ENCODE peak calls at places on chromosomes 6 and 20, in ten cellular contexts. C is HCT116, U is IMR-90, X is transverse colon, I is uterus, Z is tibial nerve, W is heart left ventricle, O is GM12878, S is ovary, N is suprapubic skin. H is an unnamed sample. For H3K9me3, the result is how much of the 10 kb centered on the place peaks cover.

GRCh38 chr20:34164569-34164968 is 52.5 kb upstream of the EIF2S2 start:
- DNase-seq in C (no peak), U (no peak), X (no peak), I (no peak), Z (no peak), W (no peak), O (no peak), S (no peak), N (no peak), H (no peak)

GRCh38 chr6:155311076-155311475 is 3.2 kb downstream of the TFB1M start:
- DNase-seq in C (no peak), U (peak), X (no peak), I (no peak), Z (no peak), W (no peak), O (no peak), S (no peak), N (no peak), H (no peak)

GRCh38 chr6:7543761-7544424 is 2.4 kb downstream of the DSP start:
- DNase-seq in C (no peak), U (no peak), X (no peak), I (no peak), Z (no peak), W (no peak), O (no peak), S (no peak), N (no peak), H (no peak)

GRCh38 chr6:51569594-51569993 is 517.8 kb downstream of the PKHD1 start:
- DNase-seq in C (no peak), U (no peak), X (no peak), I (no peak), Z (no peak), W (no peak), O (no peak), S (no peak), N (no peak), H (no peak)

GRCh38 chr6:73372516-73372915 is 2.8 kb upstream of the OOEP start:
- DNase-seq in C (no peak), U (no peak), X (no peak), I (no peak), Z (no peak), W (no peak), O (no peak), S (no peak), N (no peak), H (no peak)

GRCh38 chr6:134937426-134937825 is 12.5 kb downstream of the ALDH8A1 start:
- DNase-seq in C (no peak), U (peak), X (no peak), I (no peak), Z (no peak), W (no peak), O (no peak), S (no peak), N (no peak), H (no peak)

GRCh38 chr6:157841211-157841840 is 18.3 kb downstream of the SNX9 start:
- DNase-seq in C (peak), U (no peak), X (peak), I (no peak), Z (no peak), W (no peak), O (peak), S (no peak), N (no peak), H (no peak)

GRCh38 chr6:164570791-164571190 is 738.6 kb downstream of the C6orf118 start:
- DNase-seq in C (no peak), U (no peak), X (no peak), I (no peak), Z (no peak), W (no peak), O (no peak), S (no peak), N (no peak), H (no peak)

GRCh38 chr6:149942461-149942829 is 631 bp downstream of the ULBP2 start:
- DNase-seq in C (no peak), U (no peak), X (no peak), I (no peak), Z (no peak), W (peak), O (no peak), S (no peak), N (peak), H (no peak)

GRCh38 chr20:37538003-37538402 is 10.3 kb upstream of the BLCAP start:
- DNase-seq in C (no peak), U (peak), X (no peak), I (no peak), Z (no peak), W (no peak), O (no peak), S (no peak), N (peak), H (peak)

GRCh38 chr6:35047265-35048011 is 93.7 kb downstream of the TCP11 start:
- DNase-seq in C (no peak), U (peak), X (peak), I (no peak), Z (no peak), W (no peak), O (no peak), S (no peak), N (no peak), H (no peak)

GRCh38 chr6:73024598-73024997 is 200.7 kb downstream of the KHDC1L start:
- DNase-seq in C (no peak), U (no peak), X (no peak), I (no peak), Z (no peak), W (no peak), O (no peak), S (no peak), N (no peak), H (no peak)

GRCh38 chr6:163986313-163986712 is 571.8 kb downstream of the QKI start:
- DNase-seq in C (no peak), U (peak), X (no peak), I (no peak), Z (no peak), W (no peak), O (no peak), S (no peak), N (no peak), H (no peak)

GRCh38 chr20:15642099-15642498 is 931.1 kb downstream of the KIF16B start:
- DNase-seq in C (no peak), U (no peak), X (no peak), I (no peak), Z (no peak), W (no peak), O (no peak), S (no peak), N (no peak), H (no peak)

GRCh38 chr20:48695255-48695654 is 132.5 kb downstream of the PREX1 start:
- DNase-seq in C (no peak), U (no peak), X (no peak), I (no peak), Z (no peak), W (no peak), O (no peak), S (no peak), N (no peak), H (no peak)

GRCh38 chr20:48697845-48698491 is 129.8 kb downstream of the PREX1 start:
- DNase-seq in C (no peak), U (peak), X (peak), I (no peak), Z (peak), W (peak), O (no peak), S (peak), N (no peak), H (peak)

GRCh38 chr20:48695738-48696137 is 132.1 kb downstream of the PREX1 start:
- DNase-seq in C (no peak), U (no peak), X (no peak), I (no peak), Z (no peak), W (no peak), O (no peak), S (no peak), N (no peak), H (no peak)

GRCh38 chr20:48701702-48702101 is 126.1 kb downstream of the PREX1 start:
- DNase-seq in C (no peak), U (no peak), X (no peak), I (no peak), Z (no peak), W (no peak), O (no peak), S (no peak), N (no peak), H (no peak)

GRCh38 chr20:48698507-48699267 is 129.1 kb downstream of the PREX1 start:
- DNase-seq in C (no peak), U (no peak), X (no peak), I (no peak), Z (no peak), W (no peak), O (no peak), S (no peak), N (no peak), H (no peak)
- TF ChIP-seq POLR2A in C (no peak), U (no peak), X (no peak), I (no peak), Z (no peak), W (no peak), O (no peak), S (no peak), N (no peak), H (no peak)

DNA sequence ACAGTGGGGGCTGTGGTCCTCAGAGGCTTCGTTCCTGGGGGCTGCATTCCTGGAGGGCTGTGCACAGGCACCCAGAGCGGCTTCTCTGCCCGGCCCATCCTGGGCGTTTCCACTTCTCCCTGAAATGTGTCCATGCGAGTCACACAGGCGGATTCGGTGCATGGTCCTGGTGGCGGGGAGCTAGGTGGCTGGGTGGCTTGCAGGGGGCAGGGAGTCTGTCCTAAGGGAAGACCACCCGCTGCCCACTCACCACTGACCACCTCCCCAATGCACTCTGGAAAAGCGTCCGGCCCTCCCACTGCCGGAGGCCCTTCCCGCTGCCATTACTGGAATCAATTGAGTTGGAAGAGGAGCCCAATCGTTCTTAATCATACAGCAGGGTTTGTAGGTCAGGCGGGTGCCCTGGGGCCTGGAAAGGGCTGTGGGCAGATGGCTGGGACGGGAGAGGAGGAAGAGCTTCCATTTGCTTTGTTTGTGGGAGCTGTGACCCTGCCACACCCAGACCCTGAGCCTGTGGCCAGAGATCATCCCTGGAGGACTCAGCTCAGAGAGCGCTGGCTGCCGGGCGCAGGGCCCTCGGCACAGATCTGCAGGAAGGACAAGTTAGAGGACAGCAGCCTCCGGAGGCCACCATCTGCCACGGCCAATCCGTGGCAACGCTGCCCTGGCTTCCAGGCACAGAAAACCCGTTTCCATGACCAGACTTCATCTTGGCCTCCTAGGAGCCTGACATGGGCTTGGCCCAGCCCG is 6.3 kb downstream of the CHRNA4 start:
- DNase-seq in C (no peak), U (no peak), X (no peak), I (no peak), Z (no peak), W (peak), O (no peak), S (no peak), N (no peak), H (peak)
- H3K9me3 ChIP-seq in C (under half), U (under half), X (under half), I (under half), Z (under half), W (under half), O (under half), S (under half), N (under half), H (under half)

GRCh38 chr20:35263609-35264223 is 14.2 kb downstream of the MMP24OS start:
- DNase-seq in C (no peak), U (no peak), X (no peak), I (no peak), Z (no peak), W (no peak), O (no peak), S (no peak), N (no peak), H (peak)
- TF ChIP-seq POLR2A in C (no peak), U (no peak), X (no peak), I (no peak), Z (no peak), W (no peak), O (no peak), S (no peak), N (no peak), H (peak)

GRCh38 chr6:38525888-38526287 is 113.8 kb downstream of the BTBD9 start:
- DNase-seq in C (no peak), U (no peak), X (no peak), I (no peak), Z (no peak), W (no peak), O (no peak), S (no peak), N (no peak), H (no peak)
- H3K9me3 ChIP-seq in C (under half), U (under half), X (under half), I (under half), Z (under half), W (under half), O (under half), S (under half), N (under half), H (under half)

DNA sequence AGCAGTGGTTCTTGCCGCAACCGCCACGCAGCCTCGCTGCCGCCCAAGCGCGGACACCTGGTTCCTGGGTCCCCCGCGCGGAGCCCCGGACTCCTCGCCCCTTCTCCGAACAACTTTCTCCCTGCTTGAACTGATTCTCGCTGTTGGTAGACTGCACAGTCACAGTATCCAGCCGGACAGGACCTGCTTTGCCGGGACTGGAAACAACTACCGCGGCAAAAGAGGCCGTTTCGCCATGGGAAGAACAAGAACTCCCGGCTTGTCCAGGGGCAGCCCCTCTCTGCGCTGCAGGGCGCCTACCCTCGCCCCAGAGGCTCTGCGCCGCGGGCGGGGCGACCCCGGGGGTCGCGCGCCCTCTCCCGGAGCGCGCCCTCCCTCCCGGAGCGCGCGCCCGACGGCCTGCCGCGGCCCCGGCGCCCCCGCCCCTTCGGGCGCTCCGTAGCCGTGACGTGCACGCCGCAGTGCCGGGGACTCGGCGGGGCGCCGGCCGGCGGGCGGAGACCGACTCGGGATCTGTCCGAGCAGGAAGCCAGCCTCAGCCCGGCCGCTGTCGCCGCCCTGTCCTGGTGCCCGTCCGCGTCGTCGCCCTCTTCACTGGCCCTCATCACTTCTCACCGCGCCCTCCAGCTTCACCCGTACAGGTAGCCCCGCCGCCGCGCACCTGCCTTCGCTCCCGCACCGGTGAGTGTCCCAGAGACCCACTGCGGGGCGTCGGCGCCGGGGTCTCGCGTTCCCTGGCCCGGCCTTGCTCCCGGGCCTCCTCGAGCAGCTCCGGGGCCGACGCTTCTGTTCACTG is at the start of gene MYO6:
- DNase-seq in C (no peak), U (peak), X (peak), I (peak), Z (peak), W (peak), O (no peak), S (peak), N (peak), H (peak)
- TF ChIP-seq POLR2A in C (peak), U (peak), X (peak), I (peak), Z (peak), W (no peak), O (peak), S (peak), N (peak), H (no peak)

GRCh38 chr6:36160147-36160760 is 29.9 kb downstream of the MAPK13 start:
- DNase-seq in C (no peak), U (peak), X (no peak), I (no peak), Z (no peak), W (no peak), O (no peak), S (no peak), N (no peak), H (no peak)

GRCh38 chr6:36154286-36154685 is 24.0 kb downstream of the MAPK13 start:
- DNase-seq in C (no peak), U (no peak), X (no peak), I (no peak), Z (no peak), W (no peak), O (no peak), S (no peak), N (no peak), H (no peak)

GRCh38 chr6:36150283-36150682 is 20.0 kb downstream of the MAPK13 start:
- DNase-seq in C (no peak), U (no peak), X (no peak), I (no peak), Z (no peak), W (no peak), O (no peak), S (no peak), N (no peak), H (no peak)

GRCh38 chr6:36155662-36156061 is 25.3 kb downstream of the MAPK13 start:
- DNase-seq in C (no peak), U (no peak), X (no peak), I (no peak), Z (no peak), W (no peak), O (no peak), S (no peak), N (no peak), H (no peak)
- H3K9me3 ChIP-seq in C (under half), U (under half), X (under half), I (under half), Z (under half), W (under half), O (under half), S (under half), N (under half), H (under half)

DNA sequence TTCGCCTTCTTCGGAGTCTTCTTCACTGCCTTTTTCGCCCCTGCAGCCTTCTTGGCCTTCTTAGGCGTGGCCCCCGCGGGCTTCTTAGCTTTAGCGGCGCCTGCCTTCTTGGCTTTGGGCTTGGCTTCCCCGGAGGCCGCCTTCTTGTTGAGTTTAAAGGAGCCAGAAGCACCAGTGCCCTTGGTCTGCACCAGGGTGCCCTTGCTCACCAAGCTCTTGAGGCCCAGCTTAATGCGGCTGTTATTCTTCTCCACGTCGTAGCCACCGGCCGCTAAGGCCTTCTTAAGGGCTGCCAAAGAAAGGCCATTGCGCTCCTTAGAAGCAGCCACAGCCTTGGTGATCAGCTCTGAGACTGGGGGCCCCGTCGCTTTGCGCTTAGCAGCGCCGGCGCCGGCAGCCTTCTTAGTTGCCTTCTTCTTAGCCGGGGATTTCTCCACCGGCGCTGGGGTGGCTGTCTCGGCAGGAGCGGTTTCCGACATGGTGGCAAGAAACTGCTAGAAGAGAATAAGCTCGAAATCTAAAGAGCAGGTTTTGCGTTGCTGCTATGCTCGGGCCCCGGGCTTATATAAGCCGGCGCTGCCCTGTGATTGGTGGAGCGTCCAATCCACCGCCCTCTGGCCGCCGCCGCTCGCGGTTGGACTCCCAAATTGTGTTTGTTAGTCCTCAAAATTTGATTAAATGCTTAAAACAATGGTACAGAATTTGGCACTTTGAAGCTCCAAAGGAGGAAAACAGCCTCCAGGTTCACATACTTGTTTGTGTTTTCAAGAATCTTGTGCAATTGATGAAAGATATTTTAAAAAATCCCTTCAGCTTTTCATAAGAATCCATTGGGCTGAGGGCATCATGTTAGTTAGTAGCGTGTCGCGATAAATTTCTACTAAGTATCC is 44.9 kb downstream of the OR2B2 start:
- DNase-seq in C (no peak), U (peak), X (peak), I (no peak), Z (peak), W (peak), O (peak), S (peak), N (no peak), H (peak)
- TF ChIP-seq POLR2A in C (no peak), U (peak), X (peak), I (no peak), Z (peak), W (no peak), O (peak), S (no peak), N (no peak), H (peak)

GRCh38 chr20:56204206-56204605 is 44.3 kb upstream of the MC3R start:
- DNase-seq in C (no peak), U (no peak), X (no peak), I (no peak), Z (no peak), W (no peak), O (no peak), S (no peak), N (no peak), H (peak)

GRCh38 chr20:56207656-56208055 is 40.9 kb upstream of the MC3R start:
- DNase-seq in C (no peak), U (no peak), X (no peak), I (no peak), Z (no peak), W (no peak), O (no peak), S (no peak), N (no peak), H (no peak)

GRCh38 chr20:56202493-56203077 is 45.9 kb upstream of the MC3R start:
- DNase-seq in C (no peak), U (no peak), X (no peak), I (no peak), Z (no peak), W (no peak), O (no peak), S (no peak), N (no peak), H (no peak)

GRCh38 chr20:56208121-56208520 is 40.4 kb upstream of the MC3R start:
- DNase-seq in C (no peak), U (no peak), X (no peak), I (no peak), Z (no peak), W (no peak), O (no peak), S (no peak), N (no peak), H (no peak)

GRCh38 chr20:56205350-56205749 is 43.2 kb upstream of the MC3R start:
- DNase-seq in C (no peak), U (no peak), X (no peak), I (no peak), Z (no peak), W (no peak), O (no peak), S (no peak), N (no peak), H (no peak)
- H3K9me3 ChIP-seq in C (under half), U (under half), X (under half), I (under half), Z (under half), W (under half), O (under half), S (under half), N (under half), H (under half)

H was measured in upper lobe of left lung.